ENCODE peak calls at places on chromosomes 4 and X, in five cellular contexts. One of them, this sample, is unnamed.

GRCh38 chr4:138633505-138633904 is 382.1 kb upstream of the NOCT start:
- DNase-seq in SK-N-SH: no peak
- DNase-seq in cardiac septum: no peak
- DNase-seq in SK-N-DZ: no peak
- DNase-seq in activated CD4-positive, CD25-positive, alpha-beta regulatory T cell treated with anti-CD3 and anti-CD28 coated beads, Interleukin-2, amount 50 U/mL, for 72 hours: no peak
- DNase-seq in this sample: no peak

GRCh38 chrX:15430584-15430983 is 46.4 kb upstream of the VEGFD start:
- DNase-seq in SK-N-SH: no peak
- DNase-seq in cardiac septum: no peak
- DNase-seq in SK-N-DZ: no peak
- DNase-seq in activated CD4-positive, CD25-positive, alpha-beta regulatory T cell treated with anti-CD3 and anti-CD28 coated beads, Interleukin-2, amount 50 U/mL, for 72 hours: no peak
- DNase-seq in this sample: no peak

GRCh38 chr4:186684220-186684619 is 39.4 kb downstream of the FAT1 start:
- DNase-seq in SK-N-SH: no peak
- DNase-seq in cardiac septum: no peak
- DNase-seq in SK-N-DZ: no peak
- DNase-seq in activated CD4-positive, CD25-positive, alpha-beta regulatory T cell treated with anti-CD3 and anti-CD28 coated beads, Interleukin-2, amount 50 U/mL, for 72 hours: no peak
- DNase-seq in this sample: no peak

GRCh38 chr4:177554966-177555574 is 112.8 kb upstream of the AGA start:
- DNase-seq in SK-N-SH: peak
- DNase-seq in cardiac septum: no peak
- DNase-seq in SK-N-DZ: peak
- DNase-seq in activated CD4-positive, CD25-positive, alpha-beta regulatory T cell treated with anti-CD3 and anti-CD28 coated beads, Interleukin-2, amount 50 U/mL, for 72 hours: no peak
- DNase-seq in this sample: no peak

GRCh38 chr4:18075823-18076433 is 54.4 kb upstream of the LCORL start:
- DNase-seq in SK-N-SH: peak
- DNase-seq in cardiac septum: no peak
- DNase-seq in SK-N-DZ: peak
- DNase-seq in activated CD4-positive, CD25-positive, alpha-beta regulatory T cell treated with anti-CD3 and anti-CD28 coated beads, Interleukin-2, amount 50 U/mL, for 72 hours: no peak
- DNase-seq in this sample: no peak

GRCh38 chr4:80586716-80587115 is 251.2 kb downstream of the CFAP299 start:
- DNase-seq in SK-N-SH: no peak
- DNase-seq in cardiac septum: no peak
- DNase-seq in SK-N-DZ: no peak
- DNase-seq in activated CD4-positive, CD25-positive, alpha-beta regulatory T cell treated with anti-CD3 and anti-CD28 coated beads, Interleukin-2, amount 50 U/mL, for 72 hours: no peak
- DNase-seq in this sample: no peak

GRCh38 chr4:102449751-102450352 is 51.3 kb upstream of the NFKB1 start:
- DNase-seq in SK-N-SH: peak
- DNase-seq in cardiac septum: no peak
- DNase-seq in SK-N-DZ: peak
- DNase-seq in activated CD4-positive, CD25-positive, alpha-beta regulatory T cell treated with anti-CD3 and anti-CD28 coated beads, Interleukin-2, amount 50 U/mL, for 72 hours: no peak
- DNase-seq in this sample: no peak

GRCh38 chr4:38529189-38530115 is 134.5 kb upstream of the KLF3 start:
- DNase-seq in SK-N-SH: no peak
- DNase-seq in cardiac septum: peak
- DNase-seq in SK-N-DZ: no peak
- DNase-seq in activated CD4-positive, CD25-positive, alpha-beta regulatory T cell treated with anti-CD3 and anti-CD28 coated beads, Interleukin-2, amount 50 U/mL, for 72 hours: peak
- DNase-seq in this sample: no peak

GRCh38 chr4:60605651-60606354 is 594.3 kb upstream of the ADGRL3 start:
- DNase-seq in SK-N-SH: no peak
- DNase-seq in cardiac septum: no peak
- DNase-seq in SK-N-DZ: no peak
- DNase-seq in activated CD4-positive, CD25-positive, alpha-beta regulatory T cell treated with anti-CD3 and anti-CD28 coated beads, Interleukin-2, amount 50 U/mL, for 72 hours: no peak
- DNase-seq in this sample: no peak

GRCh38 chrX:102548231-102548630 is 31.7 kb upstream of the TMSB15A start:
- DNase-seq in SK-N-SH: no peak
- DNase-seq in cardiac septum: no peak
- DNase-seq in SK-N-DZ: no peak
- DNase-seq in activated CD4-positive, CD25-positive, alpha-beta regulatory T cell treated with anti-CD3 and anti-CD28 coated beads, Interleukin-2, amount 50 U/mL, for 72 hours: no peak
- DNase-seq in this sample: no peak

GRCh38 chr4:169418846-169419245 is 148.1 kb upstream of the SH3RF1 start:
- DNase-seq in SK-N-SH: no peak
- DNase-seq in cardiac septum: no peak
- DNase-seq in SK-N-DZ: no peak
- DNase-seq in activated CD4-positive, CD25-positive, alpha-beta regulatory T cell treated with anti-CD3 and anti-CD28 coated beads, Interleukin-2, amount 50 U/mL, for 72 hours: no peak
- DNase-seq in this sample: no peak

GRCh38 chr4:882646-883045 is 49.5 kb downstream of the GAK start:
- DNase-seq in SK-N-SH: no peak
- DNase-seq in cardiac septum: no peak
- DNase-seq in SK-N-DZ: no peak
- DNase-seq in activated CD4-positive, CD25-positive, alpha-beta regulatory T cell treated with anti-CD3 and anti-CD28 coated beads, Interleukin-2, amount 50 U/mL, for 72 hours: no peak
- DNase-seq in this sample: no peak

GRCh38 chr4:156247470-156247869 is 293.8 kb upstream of the CTSO start:
- DNase-seq in SK-N-SH: no peak
- DNase-seq in cardiac septum: no peak
- DNase-seq in SK-N-DZ: no peak
- DNase-seq in activated CD4-positive, CD25-positive, alpha-beta regulatory T cell treated with anti-CD3 and anti-CD28 coated beads, Interleukin-2, amount 50 U/mL, for 72 hours: no peak
- DNase-seq in this sample: no peak

GRCh38 chrX:41946973-41947612 is 23.7 kb upstream of the CASK start:
- DNase-seq in SK-N-SH: no peak
- DNase-seq in cardiac septum: no peak
- DNase-seq in SK-N-DZ: no peak
- DNase-seq in activated CD4-positive, CD25-positive, alpha-beta regulatory T cell treated with anti-CD3 and anti-CD28 coated beads, Interleukin-2, amount 50 U/mL, for 72 hours: no peak
- DNase-seq in this sample: no peak

GRCh38 chr4:181272427-181272826 is 970.8 kb upstream of the TENM3 start:
- DNase-seq in SK-N-SH: no peak
- DNase-seq in cardiac septum: no peak
- DNase-seq in SK-N-DZ: no peak
- DNase-seq in activated CD4-positive, CD25-positive, alpha-beta regulatory T cell treated with anti-CD3 and anti-CD28 coated beads, Interleukin-2, amount 50 U/mL, for 72 hours: no peak
- DNase-seq in this sample: no peak

This sample was measured in osteocyte.